ENCODE peak calls at places on chromosome 12, in seven cellular contexts. T is stimulated activated CD4-positive, alpha-beta T cell treated with anti-CD3 and anti-CD28 coated beads, Interleukin-4, amount 100 ng/mL, for 4 hours; Z is activated T-helper 1 cell treated with anti-CD3 and anti-CD28 coated beads, Interleukin-12 subunit alpha, Interleukin-12 subunit beta, Interleukin-2, Interleukin-4 antibody, amounts not matched to agents 30 ng/mL and 10 ng/mL and 1 ng/mL, durations not matched to agents 14 hours and 24 hours and 36 hours; D is activated CD8-positive, alpha-beta memory T cell treated with anti-CD3 and anti-CD28 coated beads, Interleukin-2, amount 50 U/mL, for 48 hours; Q is CD8-positive, alpha-beta T cell; M is T-cell; R is activated CD4-positive, alpha-beta T cell treated with anti-CD3 and anti-CD28 coated beads, Interleukin-2, amount 50 U/mL, for 1 hour. K is an unnamed sample.

GRCh38 chr12:76588881-76589565 is 29.5 kb upstream of the OSBPL8 start:
- DNase-seq in T (no peak), Z (no peak), D (no peak), Q (no peak), M (no peak), R (no peak), K (no peak)

GRCh38 chr12:2925322-2925995 is 33.7 kb upstream of the TEAD4 start:
- DNase-seq in T (no peak), Z (no peak), D (no peak), Q (no peak), M (no peak), R (no peak), K (no peak)

GRCh38 chr12:133023566-133023965 is 13.7 kb upstream of the ZNF84 start:
- DNase-seq in T (no peak), Z (no peak), D (no peak), Q (no peak), M (no peak), R (no peak), K (no peak)

GRCh38 chr12:97757431-97758091 is 295.0 kb downstream of the RMST start:
- DNase-seq in T (no peak), Z (no peak), D (no peak), Q (no peak), M (no peak), R (no peak), K (no peak)

GRCh38 chr12:117045998-117046374 is 53.2 kb downstream of the TESC start:
- DNase-seq in T (no peak), Z (no peak), D (no peak), Q (no peak), M (no peak), R (no peak), K (no peak)

GRCh38 chr12:79119796-79120195 is 255.2 kb downstream of the SYT1 start:
- DNase-seq in T (no peak), Z (no peak), D (no peak), Q (no peak), M (no peak), R (no peak), K (no peak)

GRCh38 chr12:52168019-52168717 is 23.6 kb downstream of the KRT80 start:
- DNase-seq in T (no peak), Z (no peak), D (no peak), Q (no peak), M (no peak), R (no peak), K (no peak)

GRCh38 chr12:54608786-54609185 is 20.3 kb upstream of the PPP1R1A start:
- DNase-seq in T (no peak), Z (no peak), D (no peak), Q (no peak), M (no peak), R (no peak), K (no peak)

GRCh38 chr12:58502236-58502635 is 418.1 kb downstream of the LRIG3 start:
- DNase-seq in T (no peak), Z (no peak), D (no peak), Q (no peak), M (no peak), R (no peak), K (no peak)

GRCh38 chr12:87784350-87784749 is 244.9 kb downstream of the C12orf50 start:
- DNase-seq in T (no peak), Z (no peak), D (no peak), Q (no peak), M (no peak), R (no peak), K (no peak)

GRCh38 chr12:17020765-17021164 is 414.8 kb upstream of the LMO3 start:
- DNase-seq in T (no peak), Z (no peak), D (no peak), Q (no peak), M (no peak), R (no peak), K (no peak)

GRCh38 chr12:115791331-115791730 is 486.2 kb downstream of the MED13L start:
- DNase-seq in T (no peak), Z (no peak), D (no peak), Q (no peak), M (no peak), R (no peak), K (no peak)

GRCh38 chr12:118326971-118327370 is 45.7 kb downstream of the TAOK3 start:
- DNase-seq in T (no peak), Z (no peak), D (no peak), Q (no peak), M (no peak), R (no peak), K (no peak)

GRCh38 chr12:21472197-21472596 is 29.2 kb downstream of the RECQL start:
- DNase-seq in T (no peak), Z (no peak), D (no peak), Q (no peak), M (no peak), R (no peak), K (no peak)

GRCh38 chr12:108562348-108563134 is at the start of gene ISCU:
- DNase-seq in T (peak; percentile 99), Z (peak; percentile 99), D (peak; percentile 100), Q (peak; percentile 100), M (peak; percentile 99), R (peak; percentile 98), K (peak; percentile 100)

GRCh38 chr12:122875590-122876220 is 20.2 kb downstream of the VPS37B start:
- DNase-seq in T (no peak), Z (no peak), D (no peak), Q (no peak), M (no peak), R (no peak), K (peak; percentile 14)

GRCh38 chr12:128727999-128728398 is 95.8 kb downstream of the SLC15A4 start:
- DNase-seq in T (no peak), Z (no peak), D (no peak), Q (no peak), M (no peak), R (no peak), K (no peak)

GRCh38 chr12:110971189-110971920 is 51.0 kb upstream of the MYL2 start:
- DNase-seq in T (no peak), Z (no peak), D (no peak), Q (no peak), M (no peak), R (no peak), K (no peak)